ENCODE peak calls at places on chromosomes 3 and 15, in five cellular contexts. R is ovary, G is GM23248, X is bronchial epithelial cell, J is brain microvascular endothelial cell. K is an unnamed sample.

GRCh38 chr15:32029409-32029861 is 880 bp upstream of the CHRNA7 start:
- DNase-seq in R (peak; percentile 5), G (peak; percentile 4), X (no peak), J (no peak), K (peak; percentile 68)

GRCh38 chr3:188272481-188273372 is 118.8 kb downstream of the LPP start:
- DNase-seq in R (no peak), G (peak; percentile 92), X (peak; percentile 68), J (peak; percentile 84), K (no peak)

GRCh38 chr3:122797291-122797690 is 2.4 kb downstream of the SLC49A4 start:
- DNase-seq in R (no peak), G (no peak), X (peak; percentile 39), J (no peak), K (no peak)

GRCh38 chr15:53759333-53759975 is at the start of gene WDR72:
- DNase-seq in R (no peak), G (no peak), X (no peak), J (no peak), K (peak; percentile 90)

GRCh38 chr3:49701388-49702077 is 12.2 kb downstream of the RNF123 start:
- DNase-seq in R (no peak), G (peak; percentile 39), X (no peak), J (no peak), K (peak; percentile 93)

GRCh38 chr15:64387562-64388168 is at the start of gene TRIP4:
- DNase-seq in R (peak; percentile 90), G (peak; percentile 99), X (peak; percentile 92), J (peak; percentile 97), K (peak; percentile 92)

GRCh38 chr3:111616417-111617105 is 21.4 kb upstream of the ZBED2 start:
- DNase-seq in R (no peak), G (peak; percentile 52), X (peak; percentile 44), J (peak; percentile 22), K (no peak)

GRCh38 chr15:31271706-31272557 is 54.7 kb upstream of the KLF13 start:
- DNase-seq in R (no peak), G (no peak), X (no peak), J (no peak), K (peak; percentile 22)

GRCh38 chr3:110974902-110975301 is 96.7 kb upstream of the NECTIN3 start:
- DNase-seq in R (no peak), G (no peak), X (no peak), J (no peak), K (no peak)

GRCh38 chr3:136713961-136714514 is 38.1 kb downstream of the STAG1 start:
- DNase-seq in R (no peak), G (no peak), X (no peak), J (no peak), K (no peak)

GRCh38 chr3:51703026-51703775 is 3.7 kb upstream of the GRM2 start:
- DNase-seq in R (no peak), G (no peak), X (no peak), J (no peak), K (peak; percentile 83)

GRCh38 chr3:157274644-157275137 is 114.7 kb upstream of the CCNL1 start:
- DNase-seq in R (no peak), G (peak; percentile 44), X (peak; percentile 88), J (no peak), K (no peak)

GRCh38 chr3:50671331-50671730 is 3.4 kb upstream of the DOCK3 start:
- DNase-seq in R (no peak), G (peak; percentile 98), X (peak; percentile 55), J (peak; percentile 83), K (no peak)

GRCh38 chr3:24229468-24230263 is 265.0 kb downstream of the THRB start:
- DNase-seq in R (no peak), G (no peak), X (no peak), J (no peak), K (no peak)

GRCh38 chr15:100261302-100262240 is 80.2 kb downstream of the ADAMTS17 start:
- DNase-seq in R (no peak), G (no peak), X (no peak), J (no peak), K (no peak)

GRCh38 chr3:13877911-13878710 is 1.8 kb downstream of the WNT7A start:
- DNase-seq in R (no peak), G (no peak), X (no peak), J (no peak), K (peak; percentile 82)

GRCh38 chr3:20935791-20936190 is 749.8 kb upstream of the SGO1 start:
- DNase-seq in R (no peak), G (peak; percentile 8), X (peak; percentile 80), J (no peak), K (no peak)

GRCh38 chr3:58394339-58394738 is 39.3 kb downstream of the PDHB start:
- DNase-seq in R (no peak), G (no peak), X (no peak), J (no peak), K (no peak)

GRCh38 chr3:98968347-98968746 is 66.9 kb upstream of the DCBLD2 start:
- DNase-seq in R (no peak), G (peak; percentile 21), X (no peak), J (no peak), K (no peak)
- H3K4me3 ChIP-seq in R (no peak overlapping the region), G (no peak overlapping the region), X (no peak overlapping the region), J (no peak overlapping the region), K (no peak overlapping the region)

DNA sequence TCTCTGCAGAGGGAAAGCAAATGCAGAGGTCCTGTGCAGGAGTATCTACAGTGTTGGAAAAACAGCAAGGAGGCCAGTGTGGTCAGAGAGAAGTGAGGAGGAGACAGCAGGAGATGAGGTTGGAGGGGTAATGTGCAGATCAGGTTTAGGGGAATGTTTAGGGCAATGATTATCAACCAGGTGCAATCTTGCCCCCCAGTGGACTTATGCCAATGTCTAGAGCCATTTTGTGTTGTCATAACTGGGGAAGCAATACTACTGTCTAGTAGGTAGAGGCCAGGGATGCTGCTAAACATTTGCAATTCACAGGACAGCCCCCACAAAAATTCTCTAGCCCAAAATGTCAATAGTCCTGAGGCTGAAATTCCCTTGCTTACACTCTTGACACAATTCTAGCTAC is 13.1 kb downstream of the CCDC191 start:
- DNase-seq in R (no peak), G (no peak), X (no peak), J (no peak), K (no peak)
- H3K36me3 ChIP-seq in R (no peaks in the 10 kb centered on the region), G (no peaks in the 10 kb centered on the region), X (no peaks in the 10 kb centered on the region), J (no peaks in the 10 kb centered on the region), K (no peaks in the 10 kb centered on the region)

DNA sequence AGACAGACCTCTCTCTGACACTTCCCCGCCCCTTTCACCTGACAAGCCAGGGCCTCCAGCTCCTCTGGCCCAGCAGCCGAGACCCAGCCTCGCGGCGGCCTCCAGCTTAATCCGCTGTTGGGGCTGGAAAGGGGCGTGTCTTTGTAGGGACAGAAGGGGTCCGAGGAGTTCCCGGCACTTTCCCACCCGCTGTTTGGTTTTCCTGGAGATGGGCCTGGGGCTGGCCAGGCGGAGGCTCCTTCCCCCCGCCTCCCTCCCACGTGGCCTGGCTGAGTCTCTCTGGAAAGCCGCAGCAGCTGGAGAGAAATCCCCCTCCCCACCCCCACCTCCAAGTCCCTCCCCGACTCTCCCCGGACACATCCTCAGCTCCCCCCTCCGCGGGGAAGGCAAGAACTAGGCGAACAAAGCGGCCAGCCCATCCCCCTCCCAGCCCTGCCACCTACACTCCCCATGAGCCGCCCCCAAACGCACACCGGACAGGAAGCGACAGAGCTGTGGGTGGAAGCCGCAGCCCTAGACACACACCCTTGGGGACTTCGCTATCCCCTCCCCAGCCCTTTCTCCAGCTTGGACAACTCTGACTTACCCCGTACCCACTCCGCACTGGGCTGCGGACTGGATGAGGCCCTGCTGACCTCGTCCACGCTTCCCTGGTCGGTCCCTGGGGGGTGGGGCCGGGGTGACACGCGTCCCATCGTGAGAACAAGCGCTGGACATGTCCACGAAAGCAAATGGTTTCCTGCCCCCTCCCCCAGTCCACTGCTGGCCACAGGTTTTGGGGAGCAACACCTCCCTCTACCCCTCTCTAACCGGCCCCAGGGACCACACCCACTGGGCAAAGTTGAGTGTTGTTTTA is 1.2 kb downstream of the IGDCC4 start:
- DNase-seq in R (peak; percentile 78), G (peak; percentile 23), X (no peak), J (no peak), K (peak; percentile 95)
- H3K4me3 ChIP-seq in R (peak overlapping the region; percentile 46), G (peak overlapping the region; percentile 73), X (peak overlapping the region; percentile 32), J (peak overlapping the region; percentile 65), K (peak overlapping the region; percentile 79)

GRCh38 chr15:99132584-99133287 is 27.9 kb downstream of the SYNM start:
- DNase-seq in R (no peak), G (no peak), X (no peak), J (no peak), K (no peak)
- H3K36me3 ChIP-seq in R (no peaks in the 10 kb centered on the region), G (no peaks in the 10 kb centered on the region), X (peaks cover 3% of the 10 kb centered on the region), J (peaks cover 5% of the 10 kb centered on the region), K (peaks cover 2% of the 10 kb centered on the region)

GRCh38 chr3:114214542-114215341 is 22.6 kb downstream of the ZNF80 start:
- DNase-seq in R (no peak), G (no peak), X (no peak), J (no peak), K (no peak)
- H3K4me3 ChIP-seq in R (no peak overlapping the region), G (peak overlapping the region; percentile 63), X (no peak overlapping the region), J (peak overlapping the region; percentile 34), K (no peak overlapping the region)

GRCh38 chr15:85722789-85723188 is 71.9 kb downstream of the KLHL25 start:
- DNase-seq in R (no peak), G (no peak), X (no peak), J (no peak), K (no peak)

GRCh38 chr15:85725019-85725418 is 69.7 kb downstream of the KLHL25 start:
- DNase-seq in R (peak; percentile 50), G (peak; percentile 56), X (no peak), J (peak; percentile 55), K (no peak)

GRCh38 chr15:85723960-85724945 is 70.5 kb downstream of the KLHL25 start:
- DNase-seq in R (no peak), G (no peak), X (no peak), J (no peak), K (no peak)

GRCh38 chr15:85725564-85725963 is 69.2 kb downstream of the KLHL25 start:
- DNase-seq in R (no peak), G (peak; percentile 67), X (no peak), J (no peak), K (no peak)

GRCh38 chr15:85722374-85722773 is 72.4 kb downstream of the KLHL25 start:
- DNase-seq in R (no peak), G (no peak), X (no peak), J (no peak), K (no peak)
- H3K36me3 ChIP-seq in R (no peaks in the 10 kb centered on the region), G (peaks cover 39% of the 10 kb centered on the region), X (peaks cover 11% of the 10 kb centered on the region), J (peaks cover 62% of the 10 kb centered on the region), K (peaks cover 13% of the 10 kb centered on the region)

DNA sequence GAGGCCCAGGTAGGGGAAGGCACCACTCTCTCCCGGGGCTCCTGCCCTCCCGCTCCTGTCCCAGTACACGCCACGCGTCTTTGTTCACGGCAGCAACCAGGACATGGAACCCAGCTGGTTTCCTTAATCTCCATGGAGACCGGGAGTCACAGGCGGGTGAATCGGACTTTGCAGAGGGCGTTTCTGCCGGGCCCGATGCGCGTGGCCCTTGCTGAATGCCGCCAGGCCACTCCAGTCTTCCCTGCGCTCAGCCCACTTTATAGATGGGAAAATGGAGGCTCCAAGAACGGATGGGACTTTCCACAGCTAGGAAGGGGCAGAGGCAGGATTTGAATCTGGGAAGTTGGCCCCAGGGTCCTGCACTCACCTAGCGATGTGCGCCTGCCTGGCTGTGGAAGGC is 7.4 kb downstream of the PLXND1 start:
- DNase-seq in R (no peak), G (peak; percentile 13), X (no peak), J (no peak), K (no peak)
- H3K4me3 ChIP-seq in R (no peak overlapping the region), G (no peak overlapping the region), X (no peak overlapping the region), J (peak overlapping the region; percentile 9), K (no peak overlapping the region)

DNA sequence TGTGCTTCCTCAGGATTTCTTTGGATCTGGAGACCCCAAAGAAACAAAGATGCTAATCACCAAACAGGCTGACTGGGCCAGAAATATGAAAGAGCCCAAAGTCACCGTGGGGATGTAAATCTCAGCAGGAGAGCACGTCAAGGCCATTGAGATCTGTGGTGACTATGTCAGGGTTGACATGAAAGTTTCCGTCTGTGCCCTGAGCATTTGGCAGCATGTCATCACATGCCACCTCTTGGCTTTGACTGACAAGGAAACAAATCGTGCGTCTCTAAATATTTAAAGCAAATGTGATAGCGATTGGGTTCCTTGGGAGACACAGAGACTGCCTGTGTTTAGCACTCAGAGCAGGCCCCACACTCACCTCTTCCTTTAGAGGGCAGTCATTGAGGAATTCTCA is 35.2 kb downstream of the EFCAB12 start:
- DNase-seq in R (no peak), G (no peak), X (no peak), J (no peak), K (no peak)
- H3K36me3 ChIP-seq in R (no peaks in the 10 kb centered on the region), G (peaks cover 17% of the 10 kb centered on the region), X (peaks cover 12% of the 10 kb centered on the region), J (peaks cover 19% of the 10 kb centered on the region), K (peaks cover 8% of the 10 kb centered on the region)

K was measured in H7.